ENCODE peak calls at places on chromosomes 11 and 22, in nine cellular contexts. I is foreskin fibroblast, O is ovary, Z is fibroblast of the aortic adventitia, M is upper lobe of right lung, N is neural progenitor cell, T is endothelial cell, S is AG09319, Y is nephron progenitor cell. L is an unnamed sample.

GRCh38 chr22:39820266-39820665 is 73.3 kb downstream of the ENTHD1 start:
- DNase-seq in Z (peak; percentile 56), I (peak; percentile 76), N (no peak), S (no peak), M (no peak), O (no peak), Y (no peak), T (no peak), L (no peak)

GRCh38 chr11:86486261-86487030 is 111.8 kb downstream of the CCDC81 start:
- DNase-seq in Y (no peak), O (no peak), T (no peak), N (no peak), S (no peak), M (no peak), Z (no peak), I (no peak), L (no peak)

GRCh38 chr11:133078591-133079179 is 453.6 kb downstream of the OPCML start:
- DNase-seq in Y (peak; percentile 71), M (no peak), Z (peak; percentile 14), S (no peak), N (peak; percentile 78), T (peak; percentile 70), O (no peak), I (peak; percentile 13), L (no peak)

GRCh38 chr11:58788355-58789023 is 56.0 kb downstream of the GLYATL2 start:
- DNase-seq in M (no peak), O (peak; percentile 34), Z (peak; percentile 71), I (peak; percentile 27), S (peak; percentile 12), T (peak; percentile 41), Y (peak; percentile 23), N (peak; percentile 57), L (no peak)

GRCh38 chr11:91081440-91082088 is 858.7 kb upstream of the CHORDC1 start:
- DNase-seq in S (no peak), I (peak; percentile 64), N (no peak), T (no peak), M (no peak), O (no peak), Z (peak; percentile 25), Y (no peak), L (no peak)

GRCh38 chr11:61917357-61918109 is at the start of gene RAB3IL1:
- DNase-seq in M (peak; percentile 77), N (peak; percentile 90), Y (peak; percentile 85), T (peak; percentile 52), O (peak; percentile 86), I (no peak), S (no peak), Z (peak; percentile 47), L (peak; percentile 69)

GRCh38 chr22:20602589-20603164 is 95.3 kb downstream of the MED15 start:
- DNase-seq in T (no peak), O (no peak), Z (no peak), I (no peak), M (no peak), N (no peak), Y (no peak), S (no peak), L (no peak)

GRCh38 chr22:44815099-44816070 is 63.0 kb downstream of the ARHGAP8 start:
- DNase-seq in Z (no peak), T (no peak), I (no peak), N (no peak), O (no peak), M (no peak), Y (no peak), S (no peak), L (no peak)

GRCh38 chr11:73139476-73140198 is 2.5 kb downstream of the FCHSD2 start:
- DNase-seq in I (no peak), Z (peak; percentile 50), M (no peak), Y (no peak), N (no peak), S (no peak), O (no peak), T (no peak), L (no peak)

GRCh38 chr11:67648140-67648795 is 2.3 kb downstream of the ACY3 start:
- DNase-seq in Z (no peak), O (no peak), T (peak; percentile 47), N (peak; percentile 77), I (no peak), M (peak; percentile 59), Y (no peak), S (no peak), L (no peak)

GRCh38 chr11:16775604-16776283 is 37.3 kb downstream of the C11orf58 start:
- DNase-seq in I (no peak), Y (no peak), Z (no peak), O (no peak), N (no peak), M (peak; percentile 25), T (no peak), S (no peak), L (no peak)

GRCh38 chr11:3184732-3185347 is 19.7 kb upstream of the OSBPL5 start:
- DNase-seq in I (no peak), M (peak; percentile 52), S (no peak), Y (no peak), N (no peak), Z (no peak), T (no peak), O (peak; percentile 5), L (no peak)

GRCh38 chr22:42990131-42990838 is 24.7 kb downstream of the PACSIN2 start:
- DNase-seq in T (no peak), Z (peak; percentile 90), M (no peak), S (no peak), N (peak; percentile 26), Y (no peak), O (no peak), I (peak; percentile 88), L (no peak)

GRCh38 chr22:20549232-20549841 is 41.9 kb downstream of the MED15 start:
- DNase-seq in Z (no peak), O (no peak), Y (no peak), T (no peak), M (no peak), I (no peak), S (no peak), N (no peak), L (peak; percentile 75)

GRCh38 chr11:36449566-36450390 is 60.3 kb downstream of the TRAF6 start:
- DNase-seq in O (peak; percentile 56), S (no peak), I (no peak), Y (no peak), T (no peak), N (no peak), Z (peak; percentile 24), M (no peak), L (no peak)

GRCh38 chr11:128021304-128022006 is 565.9 kb downstream of the ETS1 start:
- DNase-seq in Y (peak; percentile 48), O (no peak), N (peak; percentile 71), M (no peak), Z (peak; percentile 46), T (peak; percentile 48), I (no peak), S (no peak), L (no peak)

GRCh38 chr11:45983471-45983845 is 61.0 kb downstream of the LARGE2 start:
- DNase-seq in T (no peak), O (no peak), M (no peak), N (no peak), Z (no peak), Y (no peak), S (no peak), I (no peak), L (no peak)

GRCh38 chr11:95977534-95978174 is 53.7 kb upstream of the MTMR2 start:
- DNase-seq in S (no peak), I (peak; percentile 29), M (no peak), O (no peak), N (no peak), T (no peak), Y (no peak), Z (peak; percentile 63), L (no peak)

GRCh38 chr11:68142028-68142412 is 20.8 kb upstream of the CHKA start:
- DNase-seq in N (no peak), I (no peak), T (no peak), Z (no peak), O (no peak), M (no peak), Y (no peak), S (no peak), L (no peak)

GRCh38 chr22:31631381-31631780 is 30.6 kb downstream of the PISD start:
- DNase-seq in O (no peak), Z (no peak), I (no peak), Y (no peak), T (no peak), N (no peak), M (no peak), S (no peak), L (no peak)

GRCh38 chr11:20873054-20873453 is 203.7 kb downstream of the NELL1 start:
- DNase-seq in O (no peak), Z (no peak), N (peak; percentile 79), Y (peak; percentile 39), M (no peak), S (no peak), I (no peak), T (peak; percentile 61), L (no peak)

GRCh38 chr22:27113211-27114030 is 456.0 kb downstream of the MIAT start:
- DNase-seq in S (peak; percentile 69), T (no peak), Y (no peak), N (no peak), O (no peak), Z (peak; percentile 96), I (peak; percentile 91), M (no peak), L (no peak)

GRCh38 chr11:64891215-64891848 is 12.9 kb upstream of the EHD1 start:
- DNase-seq in M (no peak), T (no peak), N (no peak), S (no peak), Z (no peak), O (no peak), Y (no peak), I (no peak), L (no peak)
- TF ChIP-seq CTCF in M (no peak), T (no peak), N (no peak), S (no peak), Z (no peak), O (no peak), Y (no peak), I (no peak), L (no peak)

GRCh38 chr11:1356007-1356435 is 33.7 kb upstream of the BRSK2 start:
- DNase-seq in I (no peak), N (no peak), S (no peak), O (no peak), Z (peak; percentile 15), Y (no peak), T (no peak), M (peak; percentile 61), L (no peak)
- TF ChIP-seq CTCF in I (no peak), N (no peak), S (no peak), O (no peak), Z (no peak), Y (no peak), T (no peak), M (no peak), L (no peak)

DNA sequence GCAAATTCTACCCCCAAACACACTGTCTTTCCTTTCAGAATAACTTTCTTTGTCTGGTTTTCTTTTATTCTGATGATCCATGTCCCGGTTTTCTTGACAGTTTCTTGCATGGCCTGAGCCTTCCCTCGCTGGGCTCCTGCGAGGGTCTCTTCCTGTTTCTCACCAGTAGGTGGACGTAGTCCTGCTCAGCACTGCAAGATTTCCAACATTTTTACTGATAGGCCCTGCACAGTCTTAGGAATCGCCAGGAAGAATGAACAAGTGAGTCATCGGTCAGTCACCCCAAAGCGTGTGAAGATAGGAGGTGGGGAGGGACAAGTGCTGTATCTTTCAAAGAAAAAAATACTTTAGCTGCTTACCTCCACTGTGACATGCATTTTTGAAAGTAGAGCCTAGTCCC is 16.9 kb upstream of the KIRREL3 start:
- DNase-seq in I (peak; percentile 60), M (no peak), N (peak; percentile 72), S (no peak), O (no peak), Y (peak; percentile 35), T (peak; percentile 45), Z (peak; percentile 45), L (no peak)
- TF ChIP-seq CTCF in I (peak; percentile 86), M (no peak), N (peak; percentile 67), S (peak; percentile 37), O (no peak), Y (peak; percentile 61), T (peak; percentile 67), Z (peak; percentile 38), L (peak; percentile 5)

GRCh38 chr11:126079640-126080205 is 17.1 kb upstream of the CDON start:
- DNase-seq in I (no peak), T (no peak), Y (no peak), N (peak; percentile 30), M (no peak), Z (no peak), O (no peak), S (no peak), L (no peak)
- TF ChIP-seq CTCF in I (no peak), T (no peak), Y (no peak), N (no peak), M (no peak), Z (no peak), O (no peak), S (no peak), L (no peak)

L was measured in D721Med.